ENCODE peak calls at places on chromosomes 1 and 21, in six cellular contexts. A is AG09309, N is cardiac muscle cell, U is brain microvascular endothelial cell, Y is heart right ventricle, O is lower lobe of right lung. B is an unnamed sample.

GRCh38 chr21:16589499-16589898 is 859.7 kb downstream of the USP25 start:
- DNase-seq in Y (no peak), U (no peak), O (no peak), A (no peak), N (no peak), B (no peak)

GRCh38 chr1:25522240-25522639 is 21.2 kb upstream of the LDLRAP1 start:
- DNase-seq in A (no peak), N (no peak), O (no peak), Y (no peak), U (no peak), B (no peak)

GRCh38 chr1:35369922-35370671 is 101.6 kb downstream of the ZMYM4 start:
- DNase-seq in A (peak; percentile 27), U (peak; percentile 68), O (no peak), Y (peak; percentile 27), N (no peak), B (no peak)

GRCh38 chr1:151593651-151594625 is 17.9 kb upstream of the SNX27 start:
- DNase-seq in N (peak; percentile 80), A (no peak), O (peak; percentile 92), U (no peak), Y (peak; percentile 73), B (no peak)

GRCh38 chr1:200491097-200491496 is 81.3 kb upstream of the ZNF281 start:
- DNase-seq in O (no peak), Y (no peak), N (no peak), U (no peak), A (no peak), B (no peak)

GRCh38 chr21:37463083-37463780 is 96.7 kb downstream of the DYRK1A start:
- DNase-seq in Y (no peak), U (peak; percentile 37), A (no peak), N (no peak), O (no peak), B (no peak)

GRCh38 chr1:33586795-33587194 is 114.3 kb downstream of the ZSCAN20 start:
- DNase-seq in U (no peak), O (no peak), Y (no peak), A (no peak), N (no peak), B (no peak)

GRCh38 chr1:116033322-116033721 is 57.0 kb downstream of the SLC22A15 start:
- DNase-seq in U (no peak), O (no peak), N (no peak), Y (no peak), A (no peak), B (no peak)

GRCh38 chr21:31173881-31174555 is 135.7 kb upstream of the KRTAP19-8 start:
- DNase-seq in N (peak; percentile 43), U (no peak), O (peak; percentile 61), A (no peak), Y (peak; percentile 29), B (no peak)

GRCh38 chr1:22711071-22711470 is 432 bp downstream of the EPHB2 start:
- DNase-seq in N (peak; percentile 42), Y (no peak), A (no peak), U (no peak), O (no peak), B (no peak)

GRCh38 chr1:20342294-20343148 is 51.8 kb downstream of the VWA5B1 start:
- DNase-seq in Y (no peak), N (no peak), U (no peak), A (no peak), O (no peak), B (no peak)
- H3K4me3 ChIP-seq in Y (peak overlapping the region; percentile 28), N (peak overlapping the region; percentile 14), U (no peak overlapping the region), A (no peak overlapping the region), O (peak overlapping the region; percentile 30), B (no peak overlapping the region)

DNA sequence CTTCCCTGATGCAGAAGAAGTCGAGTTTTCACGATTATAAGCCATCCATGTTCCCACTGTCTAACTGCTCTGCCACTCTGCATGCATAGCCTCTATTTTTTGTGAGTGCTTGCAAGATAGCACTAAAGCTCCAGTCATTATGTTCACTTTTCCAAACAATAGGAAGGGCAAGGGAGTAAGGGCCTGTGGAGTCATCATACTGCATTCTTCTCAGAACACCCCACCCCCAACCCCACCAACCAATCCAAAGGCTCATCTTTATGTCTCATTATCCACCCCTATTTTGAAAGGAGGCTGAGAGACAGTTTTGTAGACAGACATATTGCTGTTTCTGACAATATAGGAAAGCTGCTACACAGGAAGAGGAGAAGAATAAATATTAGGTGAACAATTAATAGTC is 471.7 kb upstream of the ADGRL2 start:
- DNase-seq in O (no peak), N (no peak), U (no peak), A (no peak), Y (no peak), B (no peak)
- TF ChIP-seq CTCF in O (no peak), N (no peak), U (no peak), A (no peak), Y (no peak), B (no peak)

DNA sequence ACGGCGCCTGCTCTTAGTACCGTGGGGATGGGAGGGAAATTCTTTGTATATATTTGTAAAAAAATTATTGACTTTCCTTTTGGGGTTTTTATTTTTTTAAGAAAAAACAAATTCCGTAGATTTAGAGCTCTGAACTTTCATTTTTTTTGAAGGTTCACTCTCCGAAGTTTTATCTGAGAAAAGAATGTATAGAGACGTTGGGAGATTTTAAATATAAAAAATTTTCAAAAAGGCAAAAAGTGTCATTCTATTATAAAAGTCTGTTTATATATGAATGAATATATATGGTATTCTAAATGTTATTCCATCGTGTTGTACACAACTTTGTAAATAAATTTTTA is 2.4 kb downstream of the FOXD3 start:
- DNase-seq in A (no peak), U (no peak), Y (no peak), O (no peak), N (no peak), B (no peak)
- H3K4me3 ChIP-seq in A (no peak overlapping the region), U (peak overlapping the region; percentile 34), Y (no peak overlapping the region), O (no peak overlapping the region), N (peak overlapping the region; percentile 10), B (no peak overlapping the region)

GRCh38 chr1:18556364-18556763 is 74.3 kb upstream of the PAX7 start:
- DNase-seq in U (peak; percentile 23), N (peak; percentile 33), A (no peak), Y (no peak), O (no peak), B (no peak)
- TF ChIP-seq CTCF in U (peak; percentile 54), N (peak; percentile 52), A (peak; percentile 44), Y (peak; percentile 24), O (no peak), B (peak; percentile 68)